ENCODE peak calls at places on chromosomes 7 and 10, in four cellular contexts. Z is endothelial cell of umbilical vein, R is IMR-90, N is adrenal gland. K is an unnamed sample. For H3K4me1, the result is how much of the 10 kb centered on the place peaks cover.

GRCh38 chr7:10257438-10257837 is 716.2 kb upstream of the PHF14 start:
- DNase-seq in Z (no peak), R (no peak), N (no peak), K (no peak)

GRCh38 chr7:37084303-37084702 is 360.0 kb upstream of the AOAH start:
- DNase-seq in Z (no peak), R (no peak), N (no peak), K (no peak)

GRCh38 chr10:11292576-11293302 is 275.1 kb downstream of the CELF2 start:
- DNase-seq in Z (no peak), R (no peak), N (no peak), K (peak)

GRCh38 chr10:12728569-12728968 is 272.9 kb downstream of the CCDC3 start:
- DNase-seq in Z (no peak), R (peak), N (no peak), K (no peak)

GRCh38 chr7:111992601-111993000 is 213.6 kb downstream of the DOCK4 start:
- DNase-seq in Z (no peak), R (peak), N (no peak), K (no peak)

GRCh38 chr7:25031007-25031406 is 51.0 kb upstream of the OSBPL3 start:
- DNase-seq in Z (no peak), R (no peak), N (no peak), K (no peak)

GRCh38 chr10:132493246-132493755 is 44.3 kb upstream of the INPP5A start:
- DNase-seq in Z (no peak), R (no peak), N (no peak), K (no peak)

GRCh38 chr10:109953745-109954144 is 30.4 kb upstream of the XPNPEP1 start:
- DNase-seq in Z (no peak), R (no peak), N (no peak), K (no peak)

GRCh38 chr7:11552676-11553075 is 279.3 kb downstream of the THSD7A start:
- DNase-seq in Z (no peak), R (no peak), N (no peak), K (no peak)

GRCh38 chr10:58638406-58638805 is 125.7 kb downstream of the BICC1 start:
- DNase-seq in Z (no peak), R (no peak), N (no peak), K (no peak)

GRCh38 chr10:12308102-12308501 is 41.2 kb upstream of the CAMK1D start:
- DNase-seq in Z (no peak), R (no peak), N (no peak), K (no peak)

GRCh38 chr10:110184363-110184762 is 23.0 kb upstream of the MXI1 start:
- DNase-seq in Z (no peak), R (no peak), N (no peak), K (no peak)

GRCh38 chr7:95411036-95411435 is 14.9 kb upstream of the PON3 start:
- DNase-seq in Z (no peak), R (peak), N (no peak), K (no peak)

GRCh38 chr7:45692031-45692430 is 117.9 kb downstream of the ADCY1 start:
- DNase-seq in Z (no peak), R (no peak), N (no peak), K (no peak)

GRCh38 chr7:137981175-137981574 is 20.7 kb downstream of the CREB3L2 start:
- DNase-seq in Z (no peak), R (no peak), N (no peak), K (no peak)

GRCh38 chr10:108452483-108453060 is 1288.1 kb upstream of the SORCS1 start:
- DNase-seq in Z (no peak), R (no peak), N (no peak), K (no peak)

GRCh38 chr7:94875221-94875620 is 32.2 kb upstream of the PPP1R9A start:
- DNase-seq in Z (no peak), R (no peak), N (no peak), K (no peak)

GRCh38 chr10:19815036-19815435 is 1.2 kb upstream of the PLXDC2 start:
- DNase-seq in Z (no peak), R (no peak), N (no peak), K (no peak)

GRCh38 chr10:19812976-19813375 is 3.3 kb upstream of the PLXDC2 start:
- DNase-seq in Z (no peak), R (no peak), N (no peak), K (no peak)

GRCh38 chr10:19816420-19817250 is at the start of gene PLXDC2:
- DNase-seq in Z (peak), R (peak), N (peak), K (no peak)

GRCh38 chr10:19817251-19818046 is 1.2 kb downstream of the PLXDC2 start:
- DNase-seq in Z (no peak), R (no peak), N (peak), K (no peak)

DNA sequence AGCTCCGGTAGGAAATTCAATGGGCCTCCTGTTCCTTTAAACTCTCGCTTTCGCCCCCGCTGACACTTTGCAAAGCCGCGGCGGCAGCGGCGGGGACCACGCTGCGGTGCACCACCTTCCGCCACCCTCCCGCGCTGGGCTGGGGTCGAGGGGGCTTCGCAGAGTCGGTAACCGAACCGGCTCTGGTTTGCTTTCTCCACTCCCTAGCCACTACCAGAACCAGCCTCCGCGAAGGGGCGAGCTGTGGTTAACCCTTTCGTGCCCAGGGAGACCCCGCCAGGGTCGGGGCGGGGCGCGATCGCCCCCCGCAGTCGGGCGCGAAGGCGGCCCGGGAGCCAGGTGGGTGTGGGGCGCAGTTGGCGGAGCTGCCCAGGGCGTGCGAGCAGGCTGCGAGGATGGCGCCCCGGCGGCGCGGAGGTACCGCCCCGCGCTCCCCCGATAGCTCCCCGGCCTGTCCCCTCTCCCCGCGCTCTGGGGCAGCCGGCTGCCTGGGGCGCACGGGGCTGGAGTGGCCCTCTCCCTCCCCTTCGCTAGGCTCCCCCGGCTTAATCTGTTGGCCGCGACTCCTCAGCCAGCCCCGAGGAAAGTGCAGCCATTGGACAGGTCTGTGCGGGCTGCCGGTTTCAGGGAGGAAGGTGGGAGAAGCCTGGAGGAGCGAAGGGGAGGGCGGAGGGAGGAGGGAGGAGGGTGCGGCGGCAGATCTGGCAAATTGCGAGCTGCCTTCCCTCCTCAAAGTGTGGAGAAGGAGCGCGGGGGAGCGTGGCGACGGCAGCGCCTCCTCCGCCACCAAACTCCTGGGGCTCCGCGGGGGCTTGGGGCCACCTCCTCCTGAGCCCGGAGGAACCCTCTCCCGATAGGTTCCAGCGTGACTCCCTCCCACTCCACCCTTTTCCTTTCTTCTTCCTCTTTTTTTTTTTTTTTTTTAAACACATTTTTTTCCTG is 483 bp upstream of the PLXDC2 start:
- DNase-seq in Z (no peak), R (peak), N (peak), K (no peak)
- TF ChIP-seq POLR2A in Z (no peak), R (no peak), N (no peak), K (peak)

GRCh38 chr10:5806745-5807144 is 6.5 kb downstream of the GDI2 start:
- DNase-seq in Z (no peak), R (no peak), N (no peak), K (no peak)

GRCh38 chr10:5811387-5811821 is 1.8 kb downstream of the GDI2 start:
- DNase-seq in Z (peak), R (peak), N (no peak), K (no peak)

GRCh38 chr10:5810235-5810634 is 3.0 kb downstream of the GDI2 start:
- DNase-seq in Z (no peak), R (no peak), N (no peak), K (no peak)

GRCh38 chr10:5812283-5813090 is 747 bp downstream of the GDI2 start:
- DNase-seq in Z (peak), R (no peak), N (peak), K (no peak)

DNA sequence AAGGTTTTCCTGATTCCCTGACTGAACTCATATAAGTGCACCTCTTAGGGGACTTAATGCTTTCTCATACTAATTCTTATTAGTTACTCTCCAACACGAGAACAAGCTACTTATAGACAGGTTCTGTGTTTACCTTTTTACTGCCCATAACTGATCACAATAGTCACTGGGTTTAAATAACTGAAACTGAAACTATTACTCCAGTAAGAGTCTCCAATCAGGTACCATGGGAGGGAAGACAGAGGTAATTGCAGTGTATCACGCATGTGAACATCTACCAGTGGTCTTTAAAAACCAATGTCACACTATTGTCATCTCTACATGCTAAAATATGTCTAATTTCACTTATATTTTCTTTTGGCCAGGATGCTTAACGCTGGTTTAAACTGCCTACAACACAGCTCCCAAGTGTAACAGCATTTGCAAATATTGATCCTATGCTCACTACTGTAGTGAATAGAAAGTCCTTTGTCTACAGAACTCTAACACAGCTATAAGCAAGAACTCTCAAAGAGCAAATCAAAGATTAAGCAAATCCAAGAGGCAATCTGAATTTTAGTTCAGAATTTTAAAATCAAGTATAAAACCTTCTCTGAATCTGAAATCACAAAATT is 3.6 kb downstream of the GDI2 start:
- DNase-seq in Z (peak), R (peak), N (no peak), K (no peak)
- H3K4me1 ChIP-seq in Z (under half), R (under half), N (under half), K (half or more)

GRCh38 chr10:102775201-102775972 is 31.6 kb downstream of the WBP1L start:
- DNase-seq in Z (peak), R (peak), N (peak), K (peak)
- H3K4me3 ChIP-seq in Z (no peak), R (no peak), N (no peak), K (peak)

GRCh38 chr7:96709381-96710228 is at the start of gene SEM1:
- DNase-seq in Z (peak), R (peak), N (peak), K (no peak)
- TF ChIP-seq POLR2A in Z (peak), R (peak), N (no peak), K (no peak)

GRCh38 chr10:98577168-98577567 is 130.4 kb upstream of the HPS1 start:
- DNase-seq in Z (no peak), R (no peak), N (no peak), K (no peak)
- H3K4me1 ChIP-seq in Z (under half), R (under half), N (under half), K (under half)

GRCh38 chr10:72694476-72695369 is 2.8 kb downstream of the MCU start:
- DNase-seq in Z (peak), R (peak), N (no peak), K (no peak)
- H3K4me3 ChIP-seq in Z (no peak), R (no peak), N (no peak), K (peak)

DNA sequence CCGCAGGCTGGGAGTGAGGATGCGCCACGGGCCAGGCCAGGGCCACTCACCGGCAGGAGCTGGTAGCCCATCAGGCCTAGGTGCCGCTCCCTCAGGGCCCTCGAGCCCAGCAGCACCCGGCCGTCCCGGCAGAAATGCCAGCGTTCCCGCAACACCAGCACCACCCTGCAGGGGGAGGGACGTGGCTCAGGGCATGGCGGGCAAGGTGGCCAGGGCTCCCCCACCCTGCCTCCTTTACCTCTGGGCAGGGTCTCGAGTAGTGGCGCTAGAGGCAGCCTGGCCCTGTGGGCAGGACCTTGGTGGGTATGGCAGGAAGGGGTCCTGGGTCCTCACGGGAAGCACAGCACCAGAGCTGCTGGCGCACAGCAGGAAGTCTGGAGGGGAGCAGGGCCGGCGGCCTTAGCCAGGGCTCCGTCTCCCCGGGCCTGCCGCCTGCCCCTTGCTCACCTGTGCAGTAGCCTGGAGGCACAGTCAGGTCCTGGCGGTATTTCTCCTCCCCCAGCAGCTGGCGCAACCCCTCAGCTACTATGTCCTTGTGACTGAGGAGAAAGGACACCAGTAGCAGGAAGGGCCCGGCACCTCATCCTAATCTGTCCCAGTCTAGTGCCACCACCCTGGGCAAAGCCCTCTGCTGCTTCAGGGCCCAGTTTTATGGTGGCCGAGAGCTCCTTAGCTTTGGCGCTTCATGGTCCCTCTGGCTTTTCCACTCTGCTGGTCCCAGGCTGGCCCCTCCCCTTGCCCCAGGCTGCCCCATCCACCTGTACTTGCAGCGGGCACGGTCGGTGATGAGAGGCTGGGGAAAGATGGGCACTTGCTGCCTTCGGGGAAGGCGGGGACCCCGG is 3.5 kb downstream of the FASTK start:
- DNase-seq in Z (no peak), R (no peak), N (no peak), K (no peak)
- TF ChIP-seq POLR2A in Z (no peak), R (no peak), N (no peak), K (no peak)

K was measured in vagina.